ENCODE peak calls at places on chromosomes 12 and 14, in four cellular contexts. O is PC-3, R is DND-41, A is HCT116. B is an unnamed sample.

GRCh38 chr14:31133133-31133532 is 74.5 kb downstream of the HECTD1 start:
- DNase-seq in O (no peak), R (no peak), A (no peak), B (no peak)

GRCh38 chr12:107610030-107610859 is 75.4 kb upstream of the PWP1 start:
- DNase-seq in O (peak; percentile 58), R (peak; percentile 38), A (no peak), B (no peak)

GRCh38 chr12:118358607-118359540 is 13.8 kb downstream of the TAOK3 start:
- DNase-seq in O (no peak), R (no peak), A (no peak), B (peak; percentile 50)

GRCh38 chr14:39492267-39492666 is 60.0 kb upstream of the FBXO33 start:
- DNase-seq in O (peak; percentile 54), R (no peak), A (no peak), B (no peak)

GRCh38 chr14:90281261-90281660 is 24.9 kb downstream of the PSMC1 start:
- DNase-seq in O (peak; percentile 76), R (no peak), A (no peak), B (no peak)

GRCh38 chr12:10941916-10942607 is 3.0 kb upstream of the TAS2R14 start:
- DNase-seq in O (peak; percentile 77), R (peak; percentile 63), A (peak; percentile 78), B (no peak)

GRCh38 chr14:21537088-21537424 is 10.9 kb upstream of the SALL2 start:
- DNase-seq in O (no peak), R (no peak), A (no peak), B (no peak)

GRCh38 chr14:24251880-24252288 is 9.5 kb upstream of the TINF2 start:
- DNase-seq in O (peak; percentile 15), R (no peak), A (no peak), B (no peak)

GRCh38 chr14:98822917-98823316 is 449.1 kb downstream of the BCL11B start:
- DNase-seq in O (no peak), R (no peak), A (no peak), B (no peak)

GRCh38 chr12:18564306-18564705 is 173.5 kb downstream of the PLCZ1 start:
- DNase-seq in O (no peak), R (no peak), A (no peak), B (no peak)

GRCh38 chr14:31510222-31510621 is 22.4 kb upstream of the GPR33 start:
- DNase-seq in O (peak; percentile 58), R (no peak), A (peak; percentile 27), B (peak; percentile 3)

GRCh38 chr14:45867046-45867894 is 614.3 kb upstream of the MIS18BP1 start:
- DNase-seq in O (no peak), R (no peak), A (no peak), B (no peak)

GRCh38 chr14:77622562-77622961 is 6.1 kb upstream of the SPTLC2 start:
- DNase-seq in O (peak; percentile 69), R (no peak), A (no peak), B (no peak)

GRCh38 chr14:64826333-64826732 is 53.4 kb downstream of the SPTB start:
- DNase-seq in O (peak; percentile 15), R (no peak), A (no peak), B (no peak)

GRCh38 chr14:25042362-25043299 is 7.3 kb downstream of the STXBP6 start:
- DNase-seq in O (peak; percentile 24), R (no peak), A (no peak), B (no peak)

GRCh38 chr12:89768586-89769482 is 60.2 kb upstream of the ATP2B1 start:
- DNase-seq in O (peak; percentile 98), R (no peak), A (peak; percentile 95), B (no peak)

GRCh38 chr12:12387521-12387920 is 30.6 kb downstream of the BORCS5 start:
- DNase-seq in O (peak; percentile 53), R (no peak), A (no peak), B (no peak)

GRCh38 chr12:47604474-47604873 is 101.4 kb downstream of the RPAP3 start:
- DNase-seq in O (peak; percentile 8), R (no peak), A (no peak), B (no peak)

GRCh38 chr14:54669759-54670630 is 103.1 kb downstream of the SAMD4A start:
- DNase-seq in O (peak; percentile 99), R (no peak), A (no peak), B (no peak)

GRCh38 chr12:95184119-95184518 is 33.1 kb downstream of the FGD6 start:
- DNase-seq in O (no peak), R (no peak), A (no peak), B (no peak)

GRCh38 chr14:31207287-31207745 is 277 bp downstream of the HECTD1 start:
- DNase-seq in O (no peak), R (no peak), A (no peak), B (no peak)

GRCh38 chr14:36515896-36516718 is 3.9 kb downstream of the NKX2-1 start:
- DNase-seq in O (no peak), R (no peak), A (no peak), B (no peak)

GRCh38 chr14:36516719-36517241 is 3.3 kb downstream of the NKX2-1 start:
- DNase-seq in O (no peak), R (no peak), A (no peak), B (no peak)

GRCh38 chr14:36518031-36518585 is 1.9 kb downstream of the NKX2-1 start:
- DNase-seq in O (no peak), R (no peak), A (no peak), B (no peak)

GRCh38 chr14:36518586-36519430 is 1.2 kb downstream of the NKX2-1 start:
- DNase-seq in O (no peak), R (no peak), A (no peak), B (no peak)

GRCh38 chr14:36517242-36518030 is 2.6 kb downstream of the NKX2-1 start:
- DNase-seq in O (no peak), R (no peak), A (no peak), B (no peak)
- TF ChIP-seq EZH2 in O (no peak), R (no peak), A (no peak), B (no peak)

GRCh38 chr14:74541225-74541624 is 47.7 kb downstream of the ISCA2 start:
- DNase-seq in O (no peak), R (no peak), A (no peak), B (no peak)

GRCh38 chr14:74542056-74542685 is 48.6 kb downstream of the ISCA2 start:
- DNase-seq in O (no peak), R (no peak), A (no peak), B (no peak)

GRCh38 chr14:74546416-74546815 is 52.9 kb downstream of the ISCA2 start:
- DNase-seq in O (no peak), R (no peak), A (no peak), B (no peak)

GRCh38 chr14:74545386-74545785 is 51.8 kb downstream of the ISCA2 start:
- DNase-seq in O (no peak), R (no peak), A (no peak), B (no peak)

DNA sequence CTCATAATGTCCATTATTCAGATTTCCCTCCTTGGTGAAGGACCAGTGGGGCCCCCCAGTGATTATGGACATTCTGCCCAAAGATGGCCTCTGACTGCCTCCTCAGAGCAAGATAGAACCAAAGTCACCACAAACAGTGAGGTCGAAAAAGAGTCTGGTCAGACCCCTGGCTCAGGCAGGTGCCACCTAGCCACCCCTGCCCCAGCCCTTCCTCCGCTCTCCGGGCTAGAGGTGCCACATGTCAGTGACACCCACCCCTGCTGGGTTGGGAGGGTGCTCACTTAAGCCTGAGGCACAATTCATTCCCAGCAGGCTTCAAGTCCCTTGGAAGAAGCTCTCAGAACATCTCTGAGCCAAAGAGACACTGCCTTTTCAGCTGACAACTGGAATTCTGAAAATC is 50.2 kb downstream of the ISCA2 start:
- DNase-seq in O (no peak), R (no peak), A (no peak), B (no peak)
- H3K36me3 ChIP-seq in O (no peaks in the 10 kb centered on the region), R (no peaks in the 10 kb centered on the region), A (no peaks in the 10 kb centered on the region), B (no peaks in the 10 kb centered on the region)

GRCh38 chr12:109731231-109731731 is 17.7 kb downstream of the FAM222A start:
- DNase-seq in O (no peak), R (no peak), A (no peak), B (no peak)

GRCh38 chr12:109729837-109730200 is 16.2 kb downstream of the FAM222A start:
- DNase-seq in O (no peak), R (no peak), A (no peak), B (no peak)

GRCh38 chr12:109731806-109732205 is 18.2 kb downstream of the FAM222A start:
- DNase-seq in O (no peak), R (no peak), A (no peak), B (no peak)

GRCh38 chr12:109728921-109729836 is 15.6 kb downstream of the FAM222A start:
- DNase-seq in O (no peak), R (no peak), A (no peak), B (no peak)

DNA sequence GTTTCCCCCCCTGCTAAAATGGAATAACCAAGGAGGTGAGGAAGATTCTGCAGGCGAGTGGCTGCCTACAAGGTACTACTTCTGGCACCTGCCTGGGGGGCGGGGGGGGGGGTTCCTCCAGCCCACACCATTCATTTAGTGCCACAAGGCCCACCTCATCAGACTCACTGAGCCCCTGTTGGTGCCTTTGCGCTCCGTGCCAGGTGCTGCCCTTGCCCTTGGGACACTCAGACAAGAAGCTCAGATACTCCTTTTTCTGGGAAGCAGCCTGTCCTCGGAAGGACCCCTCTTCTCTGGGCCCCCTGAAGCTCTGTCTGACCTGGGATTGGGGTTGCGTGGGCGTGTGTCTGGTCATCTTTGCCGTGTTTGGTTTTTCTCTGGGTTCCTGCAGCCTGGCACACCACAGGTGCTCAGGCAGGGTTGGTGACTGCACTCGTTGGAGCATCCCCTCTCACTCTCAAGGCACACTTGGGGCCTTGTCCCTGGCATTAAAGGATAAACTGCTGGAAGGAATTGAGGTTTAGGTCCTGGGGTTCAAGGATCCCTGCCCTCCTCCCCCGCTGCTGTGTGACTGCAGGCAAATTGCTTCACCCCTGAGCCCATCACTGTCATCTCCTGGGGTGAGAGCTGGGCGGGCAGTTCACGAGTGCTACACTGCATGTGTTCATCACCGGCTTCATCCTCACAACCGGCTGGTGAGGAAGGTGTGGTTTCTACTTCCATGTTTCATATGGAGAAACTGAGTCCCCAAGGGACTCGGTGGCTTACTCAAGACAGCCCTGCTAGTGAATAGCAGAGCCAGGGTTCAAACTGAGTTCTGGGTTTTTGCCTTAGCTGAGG is 16.9 kb downstream of the FAM222A start:
- DNase-seq in O (no peak), R (no peak), A (no peak), B (no peak)
- TF ChIP-seq EZH2 in O (no peak), R (no peak), A (no peak), B (no peak)

GRCh38 chr12:64418209-64418608 is 14.0 kb downstream of the XPOT start:
- DNase-seq in O (no peak), R (no peak), A (no peak), B (no peak)

GRCh38 chr12:64407342-64408223 is 3.4 kb downstream of the XPOT start:
- DNase-seq in O (no peak), R (no peak), A (no peak), B (no peak)

GRCh38 chr12:64413884-64414283 is 9.7 kb downstream of the XPOT start:
- DNase-seq in O (no peak), R (no peak), A (no peak), B (no peak)

GRCh38 chr12:64411427-64411826 is 7.2 kb downstream of the XPOT start:
- DNase-seq in O (no peak), R (no peak), A (no peak), B (no peak)

DNA sequence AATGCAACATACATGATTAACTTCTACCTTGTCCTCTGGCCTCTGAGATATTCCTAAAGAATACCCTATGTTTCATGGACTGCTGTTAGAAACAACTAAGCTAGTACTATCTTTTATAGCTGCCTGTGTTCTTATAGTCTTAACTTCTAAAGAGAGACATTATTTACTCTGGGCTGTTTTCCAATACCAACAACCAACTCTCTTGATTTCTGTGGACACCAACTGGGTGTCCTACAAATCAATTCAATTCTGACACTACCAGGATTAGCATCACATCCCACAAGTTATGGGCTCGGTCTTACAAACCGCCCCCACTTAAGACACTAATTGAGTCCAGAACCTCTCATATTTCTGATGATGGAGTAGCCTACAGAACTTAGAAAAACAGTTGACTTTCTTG is 8.3 kb downstream of the XPOT start:
- DNase-seq in O (no peak), R (no peak), A (no peak), B (no peak)
- H3K36me3 ChIP-seq in O (peaks cover 65% of the 10 kb centered on the region), R (peaks cover 90% of the 10 kb centered on the region), A (peaks cover 56% of the 10 kb centered on the region), B (peaks cover 97% of the 10 kb centered on the region)

GRCh38 chr14:36663404-36664321 is 2.0 kb downstream of the PAX9 start:
- DNase-seq in O (peak; percentile 37), R (no peak), A (no peak), B (no peak)
- TF ChIP-seq EZH2 in O (no peak), R (no peak), A (no peak), B (no peak)

B was measured in SK-N-MC.